ENCODE peak calls at places on chromosomes 1 and 21, in nine cellular contexts. W, Z, Q, L, F, K, D, Y and I are unnamed samples. For H3K36me3, the result is how much of the 10 kb centered on the place peaks cover.

GRCh38 chr1:79603862-79604261 is 597.3 kb upstream of the ADGRL4 start:
- DNase-seq in W (no peak), L (peak), Z (no peak), D (peak), Q (no peak), K (no peak), F (no peak), Y (no peak), I (peak)

GRCh38 chr1:187264995-187265602 is 436.4 kb downstream of the PLA2G4A start:
- DNase-seq in Q (no peak), F (no peak), Y (peak), K (no peak), D (peak), W (no peak), L (peak), Z (no peak), I (peak)

GRCh38 chr21:34613679-34614442 is 1.1 kb downstream of the RCAN1 start:
- DNase-seq in W (no peak), F (no peak), Y (peak), Z (no peak), D (peak), K (no peak), L (no peak), Q (no peak), I (peak)

GRCh38 chr1:36352910-36353878 is 29.7 kb upstream of the EVA1B start:
- DNase-seq in L (peak), Q (no peak), Y (no peak), K (no peak), W (no peak), F (no peak), Z (peak), D (no peak), I (peak)

GRCh38 chr1:207891148-207891547 is 19.8 kb downstream of the CD34 start:
- DNase-seq in L (no peak), Y (no peak), K (no peak), F (no peak), D (no peak), W (no peak), Z (no peak), Q (no peak), I (no peak)

GRCh38 chr1:217482356-217483102 is 148.4 kb downstream of the GPATCH2 start:
- DNase-seq in F (no peak), L (peak), K (no peak), W (peak), Y (no peak), D (no peak), Q (no peak), Z (no peak), I (peak)

GRCh38 chr21:33947451-33948095 is 32.0 kb upstream of the ATP5PO start:
- DNase-seq in Y (peak), W (peak), Z (peak), L (peak), F (peak), Q (peak), K (peak), D (peak), I (peak)

GRCh38 chr1:223519116-223519515 is 125.9 kb downstream of the CCDC185 start:
- DNase-seq in K (no peak), Z (no peak), F (no peak), W (no peak), D (no peak), Q (no peak), L (no peak), Y (no peak), I (no peak)

GRCh38 chr1:33876970-33877680 is 13.2 kb downstream of the HMGB4 start:
- DNase-seq in D (no peak), Y (peak), K (peak), Q (peak), Z (peak), L (no peak), W (no peak), F (no peak), I (peak)

GRCh38 chr21:45356251-45356650 is 48.7 kb upstream of the COL18A1 start:
- DNase-seq in K (peak), Y (no peak), Z (peak), L (no peak), D (no peak), Q (no peak), F (no peak), W (no peak), I (no peak)

DNA sequence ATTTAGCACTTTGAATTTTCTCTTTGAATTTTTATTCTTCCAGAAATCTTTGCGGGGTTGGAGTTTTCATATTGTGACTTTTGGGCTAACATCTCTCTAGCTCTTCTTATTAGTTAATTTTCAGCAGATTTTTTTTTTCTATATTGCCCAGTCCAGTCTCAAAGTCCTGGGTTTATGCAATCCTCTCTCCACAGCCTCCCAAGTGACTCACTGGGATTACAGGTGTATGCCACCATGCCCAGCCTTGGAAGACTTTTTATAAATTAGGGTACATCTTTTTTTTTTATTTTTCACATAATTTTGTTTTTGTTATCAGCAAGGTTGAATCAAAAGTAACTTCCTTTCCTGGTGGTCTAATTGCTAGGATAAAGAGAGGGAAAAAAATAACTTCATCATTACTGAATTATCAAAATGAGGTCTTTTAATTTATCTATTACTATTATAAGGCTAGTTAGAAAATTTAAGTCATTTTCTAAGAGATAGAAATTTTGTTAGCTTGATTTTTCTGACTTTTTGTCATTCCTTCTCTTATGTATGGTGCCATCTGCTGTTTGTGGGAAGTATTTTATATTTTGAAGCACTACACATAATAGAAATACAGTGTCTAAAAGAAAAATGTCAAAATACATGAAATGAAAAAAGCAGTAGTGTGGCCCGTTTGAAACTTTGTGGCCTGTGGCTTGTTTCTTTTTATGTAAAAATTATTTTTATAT is 273.4 kb upstream of the CACYBP start:
- DNase-seq in Y (no peak), F (no peak), L (peak), K (no peak), W (peak), D (peak), Z (no peak), Q (no peak), I (peak)
- TF ChIP-seq CTCF in Y (peak), F (peak), L (peak), K (peak), W (peak), D (peak), Z (peak), Q (no peak), I (no peak)

DNA sequence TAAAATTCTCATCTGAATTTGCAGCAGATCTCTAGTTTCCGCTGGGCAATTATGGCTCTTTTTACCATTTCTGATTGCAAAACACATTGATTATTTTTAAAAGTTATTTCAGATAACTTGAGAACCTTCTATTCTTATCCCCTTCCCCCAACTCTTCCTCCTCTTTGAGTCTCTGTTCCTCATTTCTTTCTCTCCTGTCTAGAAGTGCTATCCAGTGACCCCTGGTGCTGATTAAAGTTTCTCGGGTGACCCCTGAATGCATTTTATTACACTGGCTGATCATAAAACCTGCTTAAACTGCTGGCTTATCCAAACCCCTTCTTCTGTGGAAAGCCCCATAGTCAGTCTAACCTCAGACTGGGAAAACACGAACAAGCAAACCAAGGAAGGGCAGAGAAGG is 61.2 kb downstream of the GORAB start:
- DNase-seq in L (no peak), Y (no peak), W (no peak), F (no peak), D (no peak), Z (no peak), K (no peak), Q (no peak), I (no peak)
- H3K4me3 ChIP-seq in L (peak), Y (no peak), W (no peak), F (no peak), D (no peak), Z (peak), K (no peak), Q (no peak), I (no peak)

GRCh38 chr1:43443197-43443946 is 10.4 kb downstream of the HYI start:
- DNase-seq in Y (no peak), Z (peak), W (no peak), L (no peak), D (no peak), Q (no peak), F (no peak), K (no peak), I (no peak)
- H3K36me3 ChIP-seq in Y (under half), Z (under half), W (half or more), L (under half), D (under half), Q (under half), F (half or more), K (under half), I (half or more)

GRCh38 chr1:6646499-6647148 is 22.0 kb downstream of the THAP3 start:
- DNase-seq in Q (no peak), D (peak), F (no peak), L (peak), K (no peak), W (no peak), Y (peak), Z (no peak), I (peak)
- TF ChIP-seq CTCF in Q (peak), D (peak), F (peak), L (peak), K (peak), W (peak), Y (peak), Z (peak), I (peak)